ENCODE peak calls at places on chromosomes 5 and 9, in nine cellular contexts. Q is HT-29; P is aorta; I is SK-N-SH; M is brain pericyte; F is stimulated activated CD8-positive, alpha-beta memory T cell treated with anti-CD3 and anti-CD28 coated beads, Interleukin-2, amount 100 ng/mL, for 1 hour; S is breast epithelium; A is lung microvascular endothelial cell; G is esophagus squamous epithelium. E is an unnamed sample.

GRCh38 chr5:12022444-12022843 is 118.2 kb upstream of the CTNND2 start:
- DNase-seq in Q (no peak), P (no peak), I (no peak), M (no peak), F (no peak), S (no peak), A (no peak), G (no peak), E (no peak)

GRCh38 chr9:93684806-93685553 is 108.6 kb downstream of the PHF2 start:
- DNase-seq in Q (no peak), P (peak; percentile 15), I (no peak), M (no peak), F (no peak), S (no peak), A (no peak), G (no peak), E (no peak)

GRCh38 chr9:120892177-120892747 is 15.3 kb upstream of the PHF19 start:
- DNase-seq in Q (no peak), P (no peak), I (no peak), M (no peak), F (no peak), S (no peak), A (no peak), G (no peak), E (no peak)

GRCh38 chr5:158553195-158553945 is 546.3 kb downstream of the EBF1 start:
- DNase-seq in Q (no peak), P (peak; percentile 56), I (peak; percentile 33), M (no peak), F (no peak), S (no peak), A (no peak), G (no peak), E (no peak)

GRCh38 chr5:154118832-154119442 is 71.6 kb upstream of the GALNT10 start:
- DNase-seq in Q (peak; percentile 25), P (no peak), I (no peak), M (no peak), F (no peak), S (no peak), A (no peak), G (no peak), E (no peak)

GRCh38 chr9:76699966-76700365 is 64.3 kb upstream of the PCA3 start:
- DNase-seq in Q (no peak), P (no peak), I (no peak), M (no peak), F (no peak), S (no peak), A (no peak), G (no peak), E (no peak)

GRCh38 chr5:13189532-13189931 is 755.0 kb downstream of the DNAH5 start:
- DNase-seq in Q (no peak), P (no peak), I (no peak), M (no peak), F (no peak), S (no peak), A (no peak), G (no peak), E (no peak)

GRCh38 chr5:143923634-143924265 is 111.8 kb downstream of the HMHB1 start:
- DNase-seq in Q (no peak), P (no peak), I (no peak), M (peak; percentile 8), F (no peak), S (no peak), A (no peak), G (no peak), E (peak; percentile 52)

GRCh38 chr5:11252523-11252922 is 491.5 kb upstream of the DAP start:
- DNase-seq in Q (no peak), P (no peak), I (no peak), M (no peak), F (no peak), S (no peak), A (no peak), G (no peak), E (no peak)

GRCh38 chr5:178554311-178554710 is 35.9 kb downstream of the COL23A1 start:
- DNase-seq in Q (no peak), P (no peak), I (no peak), M (no peak), F (no peak), S (no peak), A (no peak), G (no peak), E (no peak)

GRCh38 chr5:17425385-17426070 is 72.5 kb upstream of the TAF11L2 start:
- DNase-seq in Q (no peak), P (no peak), I (no peak), M (no peak), F (no peak), S (no peak), A (no peak), G (no peak), E (no peak)

GRCh38 chr5:181281077-181281983 is 20.4 kb upstream of the TRIM52 start:
- DNase-seq in Q (no peak), P (no peak), I (peak; percentile 94), M (no peak), F (no peak), S (no peak), A (no peak), G (no peak), E (no peak)